ENCODE peak calls at places on chromosomes 7 and 10, in nine cellular contexts. One of them, this sample, is unnamed.

GRCh38 chr7:128115821-128116723 is 84.8 kb upstream of the LRRC4 start:
- DNase-seq in cardiac fibroblast: no peak
- DNase-seq in T-helper 2 cell: no peak
- DNase-seq in activated CD8-positive, alpha-beta T cell treated with anti-CD3 and anti-CD28 coated beads for 36 hours: no peak
- DNase-seq in HCT116: no peak
- DNase-seq in H4: no peak
- DNase-seq in activated CD4-positive, alpha-beta T cell treated with anti-CD3 and anti-CD28 coated beads for 48 hours: no peak
- DNase-seq in B cell: no peak
- DNase-seq in CD4-positive, alpha-beta memory T cell: no peak
- DNase-seq in this sample: no peak

GRCh38 chr7:100464791-100465190 is 731 bp upstream of the SPACDR start:
- DNase-seq in cardiac fibroblast: no peak
- DNase-seq in T-helper 2 cell: no peak
- DNase-seq in activated CD8-positive, alpha-beta T cell treated with anti-CD3 and anti-CD28 coated beads for 36 hours: no peak
- DNase-seq in HCT116: no peak
- DNase-seq in H4: no peak
- DNase-seq in activated CD4-positive, alpha-beta T cell treated with anti-CD3 and anti-CD28 coated beads for 48 hours: no peak
- DNase-seq in B cell: no peak
- DNase-seq in CD4-positive, alpha-beta memory T cell: no peak
- DNase-seq in this sample: no peak

GRCh38 chr7:93938293-93938692 is 16.8 kb downstream of the GNG11 start:
- DNase-seq in cardiac fibroblast: no peak
- DNase-seq in T-helper 2 cell: no peak
- DNase-seq in activated CD8-positive, alpha-beta T cell treated with anti-CD3 and anti-CD28 coated beads for 36 hours: no peak
- DNase-seq in HCT116: no peak
- DNase-seq in H4: no peak
- DNase-seq in activated CD4-positive, alpha-beta T cell treated with anti-CD3 and anti-CD28 coated beads for 48 hours: no peak
- DNase-seq in B cell: no peak
- DNase-seq in CD4-positive, alpha-beta memory T cell: no peak
- DNase-seq in this sample: no peak

GRCh38 chr10:14834588-14834987 is 3.2 kb downstream of the CDNF start:
- DNase-seq in cardiac fibroblast: no peak
- DNase-seq in T-helper 2 cell: no peak
- DNase-seq in activated CD8-positive, alpha-beta T cell treated with anti-CD3 and anti-CD28 coated beads for 36 hours: no peak
- DNase-seq in HCT116: no peak
- DNase-seq in H4: no peak
- DNase-seq in activated CD4-positive, alpha-beta T cell treated with anti-CD3 and anti-CD28 coated beads for 48 hours: no peak
- DNase-seq in B cell: no peak
- DNase-seq in CD4-positive, alpha-beta memory T cell: no peak
- DNase-seq in this sample: no peak

GRCh38 chr10:10796061-10796773 is 221.5 kb upstream of the CELF2 start:
- DNase-seq in cardiac fibroblast: peak
- DNase-seq in T-helper 2 cell: no peak
- DNase-seq in activated CD8-positive, alpha-beta T cell treated with anti-CD3 and anti-CD28 coated beads for 36 hours: no peak
- DNase-seq in HCT116: no peak
- DNase-seq in H4: no peak
- DNase-seq in activated CD4-positive, alpha-beta T cell treated with anti-CD3 and anti-CD28 coated beads for 48 hours: no peak
- DNase-seq in B cell: no peak
- DNase-seq in CD4-positive, alpha-beta memory T cell: no peak
- DNase-seq in this sample: no peak

GRCh38 chr7:137986252-137987010 is 15.5 kb downstream of the CREB3L2 start:
- DNase-seq in cardiac fibroblast: peak
- DNase-seq in T-helper 2 cell: no peak
- DNase-seq in activated CD8-positive, alpha-beta T cell treated with anti-CD3 and anti-CD28 coated beads for 36 hours: no peak
- DNase-seq in HCT116: no peak
- DNase-seq in H4: no peak
- DNase-seq in activated CD4-positive, alpha-beta T cell treated with anti-CD3 and anti-CD28 coated beads for 48 hours: no peak
- DNase-seq in B cell: no peak
- DNase-seq in CD4-positive, alpha-beta memory T cell: no peak
- DNase-seq in this sample: no peak

GRCh38 chr7:3200504-3200903 is 100.5 kb upstream of the SDK1 start:
- DNase-seq in cardiac fibroblast: peak
- DNase-seq in T-helper 2 cell: no peak
- DNase-seq in activated CD8-positive, alpha-beta T cell treated with anti-CD3 and anti-CD28 coated beads for 36 hours: peak
- DNase-seq in HCT116: peak
- DNase-seq in H4: peak
- DNase-seq in activated CD4-positive, alpha-beta T cell treated with anti-CD3 and anti-CD28 coated beads for 48 hours: peak
- DNase-seq in B cell: no peak
- DNase-seq in CD4-positive, alpha-beta memory T cell: peak
- DNase-seq in this sample: peak

GRCh38 chr7:2269468-2270460 is 27.7 kb downstream of the NUDT1 start:
- DNase-seq in cardiac fibroblast: peak
- DNase-seq in T-helper 2 cell: no peak
- DNase-seq in activated CD8-positive, alpha-beta T cell treated with anti-CD3 and anti-CD28 coated beads for 36 hours: no peak
- DNase-seq in HCT116: no peak
- DNase-seq in H4: no peak
- DNase-seq in activated CD4-positive, alpha-beta T cell treated with anti-CD3 and anti-CD28 coated beads for 48 hours: no peak
- DNase-seq in B cell: no peak
- DNase-seq in CD4-positive, alpha-beta memory T cell: no peak
- DNase-seq in this sample: no peak

GRCh38 chr7:43761919-43762318 is 3.4 kb downstream of the BLVRA start:
- DNase-seq in cardiac fibroblast: no peak
- DNase-seq in T-helper 2 cell: no peak
- DNase-seq in activated CD8-positive, alpha-beta T cell treated with anti-CD3 and anti-CD28 coated beads for 36 hours: no peak
- DNase-seq in HCT116: no peak
- DNase-seq in H4: no peak
- DNase-seq in activated CD4-positive, alpha-beta T cell treated with anti-CD3 and anti-CD28 coated beads for 48 hours: no peak
- DNase-seq in B cell: no peak
- DNase-seq in CD4-positive, alpha-beta memory T cell: no peak
- DNase-seq in this sample: no peak

GRCh38 chr10:95325863-95326262 is 35.1 kb upstream of the PDLIM1 start:
- DNase-seq in cardiac fibroblast: no peak
- DNase-seq in T-helper 2 cell: no peak
- DNase-seq in activated CD8-positive, alpha-beta T cell treated with anti-CD3 and anti-CD28 coated beads for 36 hours: no peak
- DNase-seq in HCT116: no peak
- DNase-seq in H4: no peak
- DNase-seq in activated CD4-positive, alpha-beta T cell treated with anti-CD3 and anti-CD28 coated beads for 48 hours: no peak
- DNase-seq in B cell: no peak
- DNase-seq in CD4-positive, alpha-beta memory T cell: no peak
- DNase-seq in this sample: no peak

GRCh38 chr10:69406816-69407580 is 9.7 kb downstream of the TACR2 start:
- DNase-seq in cardiac fibroblast: no peak
- DNase-seq in T-helper 2 cell: no peak
- DNase-seq in activated CD8-positive, alpha-beta T cell treated with anti-CD3 and anti-CD28 coated beads for 36 hours: no peak
- DNase-seq in HCT116: no peak
- DNase-seq in H4: no peak
- DNase-seq in activated CD4-positive, alpha-beta T cell treated with anti-CD3 and anti-CD28 coated beads for 48 hours: no peak
- DNase-seq in B cell: no peak
- DNase-seq in CD4-positive, alpha-beta memory T cell: no peak
- DNase-seq in this sample: no peak

GRCh38 chr10:126842836-126843235 is 62.4 kb upstream of the DOCK1 start:
- DNase-seq in cardiac fibroblast: no peak
- DNase-seq in T-helper 2 cell: no peak
- DNase-seq in activated CD8-positive, alpha-beta T cell treated with anti-CD3 and anti-CD28 coated beads for 36 hours: no peak
- DNase-seq in HCT116: no peak
- DNase-seq in H4: no peak
- DNase-seq in activated CD4-positive, alpha-beta T cell treated with anti-CD3 and anti-CD28 coated beads for 48 hours: no peak
- DNase-seq in B cell: no peak
- DNase-seq in CD4-positive, alpha-beta memory T cell: no peak
- DNase-seq in this sample: no peak

This sample was measured in Jurkat, Clone E6-1.